ENCODE peak calls at places on chromosomes 13 and 19, in nine cellular contexts. D is esophagus squamous epithelium; J is spleen; T is CD8-positive, alpha-beta memory T cell; F is cardiac muscle cell; O is GM23338; E is thoracic aorta; B is suprapubic skin; H is PC-9. A is an unnamed sample. For H3K36me3, the result is how much of the 10 kb centered on the place peaks cover.

GRCh38 chr13:82772802-82773201 is 1109.5 kb downstream of the SLITRK1 start:
- DNase-seq in D (no peak), J (no peak), T (no peak), F (peak), O (no peak), E (no peak), B (no peak), H (no peak), A (no peak)

GRCh38 chr13:80126382-80127068 is 214.4 kb downstream of the SPRY2 start:
- DNase-seq in D (no peak), J (no peak), T (no peak), F (no peak), O (no peak), E (no peak), B (no peak), H (no peak), A (no peak)

GRCh38 chr13:48954086-48954485 is 21.6 kb upstream of the FNDC3A start:
- DNase-seq in D (no peak), J (no peak), T (no peak), F (peak), O (no peak), E (no peak), B (no peak), H (no peak), A (no peak)

GRCh38 chr13:29886446-29886845 is 36.0 kb upstream of the UBL3 start:
- DNase-seq in D (no peak), J (no peak), T (peak), F (no peak), O (no peak), E (no peak), B (no peak), H (no peak), A (no peak)

GRCh38 chr13:23384111-23384510 is 49.4 kb downstream of the SACS start:
- DNase-seq in D (no peak), J (no peak), T (no peak), F (no peak), O (no peak), E (no peak), B (no peak), H (no peak), A (no peak)

GRCh38 chr13:102405499-102406079 is 3.7 kb upstream of the FGF14 start:
- DNase-seq in D (no peak), J (no peak), T (no peak), F (no peak), O (peak), E (no peak), B (no peak), H (no peak), A (no peak)

GRCh38 chr13:21402586-21403307 is 56.4 kb downstream of the ZDHHC20 start:
- DNase-seq in D (no peak), J (no peak), T (no peak), F (peak), O (no peak), E (no peak), B (no peak), H (peak), A (no peak)

GRCh38 chr19:2732883-2733282 is 6.9 kb downstream of the SLC39A3 start:
- DNase-seq in D (no peak), J (no peak), T (no peak), F (no peak), O (no peak), E (no peak), B (no peak), H (no peak), A (no peak)

GRCh38 chr13:35165205-35165604 is 223.1 kb downstream of the NBEA start:
- DNase-seq in D (no peak), J (no peak), T (no peak), F (no peak), O (peak), E (no peak), B (no peak), H (no peak), A (no peak)

GRCh38 chr19:14677464-14677863 is 2.8 kb upstream of the ADGRE3 start:
- DNase-seq in D (no peak), J (no peak), T (no peak), F (no peak), O (no peak), E (no peak), B (no peak), H (no peak), A (no peak)

GRCh38 chr19:35663981-35664380 is 2.3 kb upstream of the UPK1A start:
- DNase-seq in D (no peak), J (no peak), T (no peak), F (no peak), O (no peak), E (no peak), B (no peak), H (no peak), A (no peak)
- H3K36me3 ChIP-seq in D (half or more), J (under half), T (under half), F (under half), O (under half), E (under half), B (half or more), H (under half), A (under half)

DNA sequence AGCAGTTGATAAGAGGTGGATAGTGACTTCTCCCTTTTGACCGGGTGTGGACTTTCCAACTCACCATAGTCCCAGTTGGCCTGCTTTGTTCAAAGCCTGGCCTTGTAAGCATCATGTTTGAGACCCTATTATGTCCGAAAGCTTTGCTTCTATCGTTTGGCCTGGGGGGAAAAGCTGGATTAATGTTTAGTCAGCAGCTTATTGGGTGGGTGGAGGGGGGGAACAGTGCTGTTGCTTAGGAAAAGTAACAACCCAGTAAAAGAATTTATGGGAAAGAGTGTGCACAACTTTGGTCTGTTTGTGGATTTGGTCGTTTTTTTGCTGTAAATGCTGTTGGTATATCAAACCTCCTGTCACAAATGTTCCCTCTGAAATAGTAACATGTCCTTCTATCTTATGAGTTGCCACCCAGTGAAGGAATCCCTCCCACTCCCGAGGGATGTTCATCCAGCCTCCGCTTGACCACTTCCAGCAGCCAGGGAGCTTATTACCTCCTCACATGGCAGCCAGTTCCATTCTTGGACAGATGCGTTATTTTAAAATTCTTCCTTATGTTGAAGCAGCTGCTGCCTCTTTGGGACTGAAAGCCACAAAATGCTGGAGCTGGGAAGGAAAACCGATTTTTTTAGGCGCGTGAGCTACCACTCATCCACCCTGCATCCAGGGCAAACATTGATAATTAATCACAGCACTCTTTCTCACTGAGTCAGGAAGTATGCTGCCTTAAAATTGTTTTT is 10.5 kb downstream of the SAMD4B start:
- DNase-seq in D (no peak), J (no peak), T (no peak), F (no peak), O (no peak), E (no peak), B (no peak), H (no peak), A (no peak)
- H3K36me3 ChIP-seq in D (half or more), J (under half), T (under half), F (half or more), O (under half), E (under half), B (half or more), H (under half), A (half or more)

GRCh38 chr19:1085676-1086442 is 9.3 kb downstream of the POLR2E start:
- DNase-seq in D (no peak), J (peak), T (no peak), F (no peak), O (no peak), E (no peak), B (no peak), H (no peak), A (no peak)

GRCh38 chr19:1082928-1083816 is 12.0 kb downstream of the POLR2E start:
- DNase-seq in D (no peak), J (peak), T (no peak), F (no peak), O (no peak), E (no peak), B (no peak), H (no peak), A (no peak)

GRCh38 chr19:1082165-1082927 is 12.8 kb downstream of the POLR2E start:
- DNase-seq in D (no peak), J (peak), T (peak), F (no peak), O (peak), E (no peak), B (peak), H (peak), A (peak)

GRCh38 chr19:1085053-1085658 is 10.0 kb downstream of the POLR2E start:
- DNase-seq in D (no peak), J (no peak), T (no peak), F (no peak), O (no peak), E (no peak), B (no peak), H (no peak), A (no peak)

GRCh38 chr19:1084024-1084868 is 10.9 kb downstream of the POLR2E start:
- DNase-seq in D (no peak), J (no peak), T (no peak), F (no peak), O (no peak), E (no peak), B (no peak), H (no peak), A (no peak)
- H3K36me3 ChIP-seq in D (under half), J (under half), T (half or more), F (under half), O (under half), E (under half), B (under half), H (under half), A (under half)

GRCh38 chr13:113187905-113188595 is 20.4 kb downstream of the PCID2 start:
- DNase-seq in D (no peak), J (no peak), T (no peak), F (no peak), O (no peak), E (no peak), B (no peak), H (peak), A (no peak)

GRCh38 chr13:113196970-113197737 is 11.3 kb downstream of the PCID2 start:
- DNase-seq in D (no peak), J (no peak), T (no peak), F (no peak), O (no peak), E (no peak), B (no peak), H (no peak), A (no peak)

GRCh38 chr13:113195360-113195759 is 13.1 kb downstream of the PCID2 start:
- DNase-seq in D (no peak), J (no peak), T (no peak), F (no peak), O (no peak), E (no peak), B (no peak), H (no peak), A (no peak)

GRCh38 chr13:113192279-113192678 is 16.2 kb downstream of the PCID2 start:
- DNase-seq in D (no peak), J (no peak), T (no peak), F (no peak), O (no peak), E (no peak), B (no peak), H (no peak), A (no peak)

GRCh38 chr13:113192902-113193301 is 15.6 kb downstream of the PCID2 start:
- DNase-seq in D (no peak), J (no peak), T (no peak), F (peak), O (no peak), E (no peak), B (no peak), H (no peak), A (no peak)
- H3K36me3 ChIP-seq in D (half or more), J (under half), T (under half), F (under half), O (half or more), E (under half), B (half or more), H (under half), A (under half)

GRCh38 chr19:45819769-45820168 is 4.7 kb upstream of the RSPH6A start:
- DNase-seq in D (no peak), J (no peak), T (peak), F (no peak), O (no peak), E (no peak), B (no peak), H (peak), A (no peak)
- H3K36me3 ChIP-seq in D (half or more), J (under half), T (under half), F (under half), O (under half), E (under half), B (half or more), H (under half), A (under half)

GRCh38 chr19:57688011-57688763 is 6.4 kb downstream of the ZNF551 start:
- DNase-seq in D (no peak), J (no peak), T (no peak), F (no peak), O (no peak), E (no peak), B (no peak), H (no peak), A (no peak)
- H3K36me3 ChIP-seq in D (half or more), J (under half), T (under half), F (under half), O (half or more), E (under half), B (half or more), H (half or more), A (under half)

A was measured in Peyer's patch.